ENCODE peak calls at places on chromosomes 5 and 9, in five cellular contexts. D is thyroid gland, V is aorta, Q is GM23248, E is Peyer's patch. C is an unnamed sample. For H3K36me3, the result is how much of the 10 kb centered on the place peaks cover.

GRCh38 chr5:62896121-62896893 is 317.7 kb downstream of the LRRC70 start:
- DNase-seq in D (no peak), V (no peak), Q (no peak), E (no peak), C (no peak)

GRCh38 chr5:59596586-59597348 is 296.8 kb downstream of the PDE4D start:
- DNase-seq in D (no peak), V (no peak), Q (peak), E (no peak), C (no peak)

GRCh38 chr5:137155621-137156020 is 343.5 kb downstream of the SPOCK1 start:
- DNase-seq in D (no peak), V (no peak), Q (no peak), E (no peak), C (no peak)

GRCh38 chr9:116193636-116194035 is 40.0 kb downstream of the PAPPA start:
- DNase-seq in D (no peak), V (no peak), Q (peak), E (no peak), C (no peak)

GRCh38 chr9:77961541-77961940 is 70.1 kb downstream of the GNAQ start:
- DNase-seq in D (no peak), V (no peak), Q (peak), E (no peak), C (no peak)

GRCh38 chr9:13113201-13113600 is 166.3 kb downstream of the MPDZ start:
- DNase-seq in D (no peak), V (no peak), Q (peak), E (no peak), C (no peak)

GRCh38 chr9:101409079-101409477 is 10.4 kb downstream of the ZNF189 start:
- DNase-seq in D (no peak), V (no peak), Q (peak), E (no peak), C (no peak)

GRCh38 chr5:133562554-133562953 is 49.8 kb downstream of the FSTL4 start:
- DNase-seq in D (no peak), V (no peak), Q (no peak), E (no peak), C (no peak)

GRCh38 chr5:171157775-171158174 is 151.3 kb upstream of the TLX3 start:
- DNase-seq in D (no peak), V (no peak), Q (no peak), E (no peak), C (no peak)

GRCh38 chr5:171162165-171162564 is 146.9 kb upstream of the TLX3 start:
- DNase-seq in D (no peak), V (no peak), Q (no peak), E (no peak), C (no peak)

GRCh38 chr5:171158581-171158980 is 150.5 kb upstream of the TLX3 start:
- DNase-seq in D (no peak), V (no peak), Q (no peak), E (no peak), C (no peak)

GRCh38 chr5:171166766-171167165 is 142.3 kb upstream of the TLX3 start:
- DNase-seq in D (no peak), V (no peak), Q (no peak), E (no peak), C (no peak)

DNA sequence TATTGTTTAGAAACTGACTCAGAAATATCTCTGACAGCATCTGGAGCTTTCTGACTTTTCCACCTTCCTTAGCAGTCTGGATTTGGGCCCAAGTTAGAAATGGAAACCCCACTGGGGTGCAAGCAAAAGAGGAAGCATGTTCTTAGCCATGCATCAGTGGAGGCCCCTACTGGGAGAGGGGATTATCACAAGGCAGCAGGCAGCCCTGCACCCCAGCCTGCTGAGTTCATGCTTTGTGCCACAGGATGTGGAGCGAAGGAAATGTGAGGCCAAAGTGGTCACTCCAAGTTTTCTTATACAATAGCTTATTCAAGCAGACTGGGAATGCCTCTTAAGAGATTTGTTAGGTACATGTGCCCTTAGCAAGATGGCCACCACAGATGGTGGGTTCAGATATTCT is 146.4 kb upstream of the TLX3 start:
- DNase-seq in D (no peak), V (no peak), Q (peak), E (no peak), C (no peak)
- H3K36me3 ChIP-seq in D (under half), V (under half), Q (under half), E (under half), C (under half)

GRCh38 chr9:110440796-110441195 is 103.1 kb upstream of the TXNDC8 start:
- DNase-seq in D (no peak), V (no peak), Q (peak), E (no peak), C (no peak)
- H3K36me3 ChIP-seq in D (under half), V (under half), Q (under half), E (under half), C (under half)

GRCh38 chr9:122819791-122820489 is 8.4 kb downstream of the PDCL start:
- DNase-seq in D (no peak), V (no peak), Q (no peak), E (no peak), C (no peak)
- H3K36me3 ChIP-seq in D (under half), V (under half), Q (under half), E (under half), C (half or more)

GRCh38 chr5:36605241-36605640 is 1.2 kb upstream of the SLC1A3 start:
- DNase-seq in D (no peak), V (no peak), Q (peak), E (no peak), C (no peak)

GRCh38 chr5:36606437-36607113 is at the start of gene SLC1A3:
- DNase-seq in D (peak), V (peak), Q (peak), E (peak), C (no peak)

GRCh38 chr5:36606052-36606436 is 362 bp upstream of the SLC1A3 start:
- DNase-seq in D (no peak), V (no peak), Q (peak), E (no peak), C (no peak)

GRCh38 chr5:36607838-36608783 is 1.7 kb downstream of the SLC1A3 start:
- DNase-seq in D (no peak), V (no peak), Q (peak), E (no peak), C (no peak)

GRCh38 chr5:36607114-36607561 is 732 bp downstream of the SLC1A3 start:
- DNase-seq in D (peak), V (no peak), Q (peak), E (no peak), C (peak)
- H3K36me3 ChIP-seq in D (under half), V (under half), Q (under half), E (under half), C (under half)

GRCh38 chr5:72206160-72206559 is 98.9 kb downstream of the MAP1B start:
- DNase-seq in D (no peak), V (no peak), Q (no peak), E (no peak), C (no peak)
- H3K36me3 ChIP-seq in D (under half), V (under half), Q (half or more), E (under half), C (under half)

DNA sequence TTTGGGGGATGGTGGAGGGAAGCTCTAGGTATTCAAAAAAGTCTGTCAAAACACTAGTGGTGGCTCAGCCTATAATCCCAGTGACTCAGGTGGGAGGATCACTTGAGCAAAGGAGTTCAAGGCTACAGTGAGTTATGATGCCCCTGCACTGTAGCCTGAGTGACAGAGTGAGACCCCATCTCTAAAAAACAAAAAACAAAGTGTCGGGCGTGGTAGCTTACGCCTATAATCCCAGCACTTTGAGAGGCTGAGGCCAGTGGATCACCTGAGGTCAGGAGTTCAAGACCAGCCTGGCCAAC is 15.8 kb upstream of the SLC35D2 start:
- DNase-seq in D (no peak), V (no peak), Q (no peak), E (no peak), C (no peak)
- H3K36me3 ChIP-seq in D (under half), V (under half), Q (under half), E (under half), C (under half)

GRCh38 chr9:33348998-33349397 is 53.4 kb downstream of the AQP7 start:
- DNase-seq in D (no peak), V (no peak), Q (no peak), E (no peak), C (no peak)

GRCh38 chr9:33349743-33350142 is 52.6 kb downstream of the AQP7 start:
- DNase-seq in D (no peak), V (no peak), Q (peak), E (no peak), C (no peak)

GRCh38 chr9:33354651-33355211 is 47.6 kb downstream of the AQP7 start:
- DNase-seq in D (no peak), V (no peak), Q (peak), E (no peak), C (no peak)

GRCh38 chr9:33350310-33350709 is 52.1 kb downstream of the AQP7 start:
- DNase-seq in D (no peak), V (no peak), Q (peak), E (no peak), C (no peak)

DNA sequence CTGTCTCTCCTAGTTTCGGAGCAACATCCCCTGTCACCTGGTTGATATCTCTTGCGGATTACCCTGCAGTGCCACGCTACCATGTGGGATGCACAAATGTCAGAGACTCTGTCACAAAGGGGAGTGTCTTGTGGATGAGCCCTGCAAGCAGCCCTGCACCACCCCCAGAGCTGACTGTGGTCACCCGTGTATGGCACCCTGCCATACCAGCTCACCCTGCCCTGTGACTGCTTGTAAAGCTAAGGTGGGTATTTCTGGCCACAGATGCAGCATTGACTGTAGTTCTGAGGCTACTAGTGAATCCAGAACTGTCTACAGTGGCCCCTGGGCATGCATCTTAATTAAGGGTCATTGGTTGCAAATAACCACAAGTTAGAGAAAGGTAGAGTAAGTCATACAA is 50.8 kb downstream of the AQP7 start:
- DNase-seq in D (no peak), V (no peak), Q (no peak), E (no peak), C (peak)
- H3K36me3 ChIP-seq in D (under half), V (under half), Q (under half), E (under half), C (half or more)

C was measured in heart left ventricle.